ENCODE peak calls at places on chromosomes 7 and 10, in four cellular contexts. U is Calu3, S is WTC11, R is epithelial cell of esophagus. Q is an unnamed sample.
A peak's percentile ranks its signal among the peaks of the same experiment; 100 is the strongest.

GRCh38 chr10:117462424-117462792 is 80.1 kb upstream of the EMX2 start:
- DNase-seq in U (peak; percentile 6), R (no peak), S (peak; percentile 42), Q (no peak)

GRCh38 chr10:92689663-92690210 is at the start of gene HHEX:
- DNase-seq in U (peak; percentile 76), R (peak; percentile 69), S (peak; percentile 44), Q (peak; percentile 22)

GRCh38 chr7:149662591-149663095 is 110.7 kb downstream of the ZNF467 start:
- DNase-seq in R (peak; percentile 75), U (peak; percentile 88), S (peak; percentile 92), Q (peak; percentile 84)

GRCh38 chr10:80694930-80695329 is 157.2 kb downstream of the SH2D4B start:
- DNase-seq in R (no peak), S (no peak), U (peak; percentile 13), Q (no peak)

GRCh38 chr10:61943699-61944444 is 42.4 kb downstream of the ARID5B start:
- DNase-seq in U (peak; percentile 23), R (peak; percentile 83), S (no peak), Q (peak; percentile 51)

GRCh38 chr10:29946953-29947700 is 112.3 kb downstream of the JCAD start:
- DNase-seq in U (peak; percentile 41), R (peak; percentile 93), S (no peak), Q (peak; percentile 95)

GRCh38 chr7:54242776-54243175 is 299.4 kb upstream of the VSTM2A start:
- DNase-seq in U (no peak), S (no peak), R (peak; percentile 22), Q (peak; percentile 4)

GRCh38 chr10:26860026-26860541 is 674 bp downstream of the ABI1 start:
- DNase-seq in U (peak; percentile 67), S (peak; percentile 47), R (peak; percentile 91), Q (peak; percentile 79)

GRCh38 chr7:139871276-139871675 is 42.2 kb downstream of the TBXAS1 start:
- DNase-seq in S (no peak), R (no peak), U (no peak), Q (no peak)

GRCh38 chr7:1924185-1924817 is 254.2 kb downstream of the ELFN1 start:
- DNase-seq in S (no peak), U (no peak), R (no peak), Q (no peak)

DNA sequence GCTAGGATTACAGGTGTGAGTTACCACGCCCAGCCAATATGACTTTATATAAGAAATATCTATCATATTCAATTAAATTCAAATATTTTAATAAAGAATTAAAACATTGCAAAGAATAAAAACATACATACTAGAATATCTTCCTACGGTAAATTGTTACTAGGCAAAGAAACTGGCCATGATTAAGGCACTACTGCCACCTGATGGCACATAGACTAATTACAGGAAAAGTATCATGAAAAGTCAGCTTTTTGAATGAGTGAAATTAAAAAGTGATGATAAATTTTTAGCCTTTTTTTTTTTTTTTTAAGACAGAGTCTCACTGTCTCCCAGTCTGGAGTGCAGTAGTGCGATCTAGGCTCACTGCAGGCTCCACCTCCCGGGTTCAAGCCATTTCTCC is 30.9 kb downstream of the MRPS33 start:
- DNase-seq in R (no peak), S (no peak), U (no peak), Q (peak; percentile 47)
- TF ChIP-seq CTCF in R (no peak), S (peak; percentile 52), U (no peak), Q (peak; percentile 21)

GRCh38 chr10:108632044-108632443 is 1291.3 kb downstream of the XPNPEP1 start:
- DNase-seq in U (no peak), S (no peak), R (no peak), Q (no peak)
- TF ChIP-seq CTCF in U (no peak), S (no peak), R (no peak), Q (no peak)

DNA sequence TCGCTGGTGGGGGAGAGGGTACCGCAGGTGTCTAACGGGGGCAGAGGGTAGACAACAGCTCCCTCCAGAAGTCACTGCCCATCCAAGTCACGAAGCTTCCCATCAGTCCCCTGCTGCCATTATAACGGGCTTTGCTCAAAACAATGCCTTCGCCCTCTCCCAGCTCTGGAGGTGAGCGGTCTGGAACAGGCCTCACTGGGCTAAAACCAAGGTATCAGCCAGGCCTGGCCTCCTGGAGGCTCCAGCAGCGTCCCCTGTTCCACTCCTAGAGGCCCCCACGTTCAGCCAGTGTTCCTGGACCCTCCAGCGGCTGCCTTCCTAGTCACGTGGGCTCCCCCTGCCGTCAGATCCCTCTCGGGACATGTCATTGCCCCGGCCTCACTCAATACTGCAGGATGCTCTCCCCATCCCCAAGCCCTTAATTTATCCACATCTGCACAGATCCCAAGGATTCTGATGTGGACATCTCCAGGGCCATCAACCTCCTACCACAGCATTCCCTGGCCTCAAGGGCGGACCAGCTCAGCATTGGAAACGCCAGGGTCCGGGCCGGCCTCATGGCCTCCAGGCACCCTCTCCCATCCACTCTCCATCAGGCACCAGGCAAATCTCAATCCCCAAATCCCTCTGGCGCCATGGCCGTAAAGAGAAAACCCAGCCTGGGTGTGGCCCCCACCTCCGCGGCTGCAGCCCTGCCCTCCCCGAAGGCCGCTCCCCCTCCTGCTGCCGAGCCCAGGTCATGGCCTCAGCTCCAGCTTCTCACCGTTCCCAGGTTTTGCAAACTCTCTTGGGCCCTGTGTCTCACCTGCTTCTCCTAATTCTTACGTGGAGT is 104.1 kb upstream of the FAM20C start:
- DNase-seq in S (peak; percentile 49), R (no peak), U (peak; percentile 45), Q (peak; percentile 50)
- TF ChIP-seq CTCF in S (no peak), R (no peak), U (no peak), Q (no peak)

GRCh38 chr7:135277161-135277560 is 43.5 kb downstream of the STRA8 start:
- DNase-seq in S (no peak), U (no peak), R (no peak), Q (no peak)

GRCh38 chr7:135285547-135285946 is 51.9 kb downstream of the STRA8 start:
- DNase-seq in S (no peak), U (no peak), R (peak; percentile 49), Q (no peak)

GRCh38 chr7:135282621-135283295 is 49.1 kb downstream of the STRA8 start:
- DNase-seq in U (no peak), R (peak; percentile 24), S (no peak), Q (no peak)

GRCh38 chr7:135283959-135284638 is 50.5 kb downstream of the STRA8 start:
- DNase-seq in S (no peak), R (no peak), U (no peak), Q (no peak)

DNA sequence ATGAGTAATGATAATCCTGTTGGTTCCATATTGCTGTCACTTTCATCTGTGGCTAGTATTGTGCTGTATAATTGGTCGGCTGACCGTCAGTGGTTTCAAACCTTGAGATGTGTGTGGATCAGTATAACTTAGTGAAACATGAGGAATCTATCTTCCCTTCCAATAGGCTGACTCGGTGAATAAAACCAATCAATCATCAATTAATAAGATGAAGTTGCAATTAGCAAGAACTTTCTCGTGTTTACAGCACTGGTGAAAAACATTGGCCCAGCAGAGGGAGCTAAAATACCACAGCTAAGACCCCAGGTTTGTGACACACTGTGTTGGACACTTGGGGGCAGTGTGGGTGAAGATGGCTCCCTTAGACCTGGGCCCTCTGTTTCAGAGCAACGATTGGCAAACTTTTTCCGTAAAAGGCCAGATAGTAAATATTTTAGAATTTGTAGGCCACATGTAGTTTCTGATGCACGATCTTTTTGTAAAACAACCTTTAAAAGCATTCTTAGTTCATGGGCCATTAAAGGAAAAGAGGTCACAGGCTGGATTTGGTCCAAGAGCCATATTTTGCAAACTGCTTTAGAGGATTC is 47.8 kb downstream of the STRA8 start:
- DNase-seq in S (peak; percentile 80), U (peak; percentile 85), R (peak; percentile 92), Q (peak; percentile 90)
- TF ChIP-seq CTCF in S (peak; percentile 87), U (peak; percentile 93), R (peak; percentile 97), Q (peak; percentile 98)

DNA sequence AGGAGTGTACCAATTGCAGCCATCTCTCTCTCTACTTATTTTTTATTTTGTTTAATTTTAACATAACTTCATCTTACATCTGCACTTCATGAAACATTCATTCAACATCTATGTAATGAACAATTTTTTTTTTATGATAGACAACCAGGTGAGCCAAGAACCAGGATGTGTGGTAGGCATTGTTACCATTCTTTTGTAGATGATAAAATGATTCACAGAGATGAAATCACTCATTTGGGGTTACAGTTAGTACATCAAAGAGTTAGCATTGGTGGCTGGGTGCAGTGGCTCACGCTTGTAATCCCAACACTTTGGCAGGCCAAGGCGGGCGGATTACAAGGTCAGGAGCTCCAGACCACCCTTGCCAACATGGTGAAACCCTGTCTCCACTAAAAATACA is 127.8 kb downstream of the HDAC9 start:
- DNase-seq in U (no peak), R (peak; percentile 11), S (no peak), Q (no peak)
- TF ChIP-seq CTCF in U (no peak), R (no peak), S (no peak), Q (no peak)

DNA sequence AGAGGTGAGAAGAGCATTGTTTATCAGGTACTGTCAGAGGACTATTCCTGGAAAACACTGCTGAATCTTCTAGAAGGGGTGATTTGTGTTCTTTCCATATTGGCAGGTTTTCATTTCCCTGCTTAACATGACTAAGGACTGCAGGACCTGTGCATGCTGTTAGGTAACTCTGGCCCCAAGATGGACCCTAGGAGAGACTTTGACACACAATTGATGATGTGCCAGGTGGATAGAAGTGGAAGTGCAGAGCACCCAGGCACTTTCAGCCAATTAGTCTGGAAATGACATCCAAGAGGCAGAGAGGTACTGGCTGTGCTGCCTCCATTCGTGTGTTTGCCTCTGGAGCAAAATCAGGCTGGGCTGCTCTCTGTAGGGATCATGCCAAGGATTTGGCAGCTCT is 496.3 kb upstream of the GALNT17 start:
- DNase-seq in R (no peak), U (no peak), S (no peak), Q (no peak)
- TF ChIP-seq CTCF in R (no peak), U (no peak), S (no peak), Q (no peak)

DNA sequence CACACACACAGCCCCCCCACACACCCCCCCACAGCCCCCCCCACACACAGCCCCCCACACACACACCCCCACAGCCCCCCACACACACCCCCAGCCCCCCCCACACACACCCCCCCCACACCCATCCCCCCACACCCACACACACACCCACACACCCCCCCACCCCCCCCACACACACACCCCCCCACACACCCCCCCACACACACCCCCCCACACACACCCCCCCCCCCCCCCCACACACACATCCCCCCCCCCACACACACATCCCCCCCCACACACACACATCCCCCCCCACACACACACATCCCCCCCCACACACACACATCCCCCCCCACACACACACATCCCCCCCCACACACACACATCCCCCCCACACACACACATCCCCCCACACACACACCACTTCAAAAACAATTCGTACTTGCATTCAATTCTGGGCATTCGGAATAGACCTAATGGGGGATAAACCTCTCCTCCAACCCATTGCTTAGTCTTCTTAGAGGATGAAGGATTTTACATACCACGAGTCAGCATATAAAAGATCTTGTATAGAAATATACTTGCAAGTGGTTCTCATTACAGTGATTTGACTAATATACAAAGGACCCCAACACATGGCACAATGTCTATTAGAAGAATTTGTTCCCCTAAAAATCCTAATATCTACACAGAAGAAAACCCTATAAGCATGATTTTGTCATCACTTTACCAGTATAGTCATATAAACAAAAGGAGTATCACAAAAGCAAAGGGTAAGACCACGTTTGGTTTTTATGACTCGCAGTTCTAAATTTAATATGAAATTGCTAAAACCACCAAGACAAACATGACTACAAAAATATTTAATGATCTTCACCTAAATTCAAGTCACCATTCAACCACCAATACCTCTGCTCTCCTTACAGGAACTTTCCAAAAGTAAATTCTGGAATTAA is 80.9 kb downstream of the DIP2C start:
- DNase-seq in U (no peak), R (no peak), S (no peak), Q (no peak)
- TF ChIP-seq CTCF in U (no peak), R (no peak), S (no peak), Q (no peak)

GRCh38 chr7:80288175-80289122 is 153.8 kb downstream of the GNAI1 start:
- DNase-seq in R (no peak), S (peak; percentile 47), U (no peak), Q (peak; percentile 43)
- TF ChIP-seq CTCF in R (no peak), S (no peak), U (no peak), Q (no peak)

GRCh38 chr10:32139223-32140073 is 83.2 kb upstream of the KIF5B start:
- DNase-seq in R (peak; percentile 97), S (peak; percentile 74), U (peak; percentile 85), Q (peak; percentile 97)
- TF ChIP-seq CTCF in R (peak; percentile 42), S (no peak), U (no peak), Q (peak; percentile 23)

Q was measured in MCF 10A.